ENCODE peak calls at places on chromosome 14, in six cellular contexts. B, R, H, Z, V and S are unnamed samples.

GRCh38 chr14:79730911-79731310 is 480.4 kb downstream of the DIO2 start:
- DNase-seq in B (no peak), R (no peak), H (no peak), Z (no peak), V (no peak), S (no peak)

GRCh38 chr14:50312734-50313054 is 570 bp downstream of the DMAC2L start:
- DNase-seq in B (peak; percentile 46), R (peak; percentile 29), H (no peak), Z (no peak), V (no peak), S (no peak)

GRCh38 chr14:83632375-83632774 is 1897.6 kb upstream of the FLRT2 start:
- DNase-seq in B (no peak), R (no peak), H (no peak), Z (no peak), V (no peak), S (no peak)

GRCh38 chr14:81455344-81455743 is 55.2 kb upstream of the STON2 start:
- DNase-seq in B (no peak), R (no peak), H (no peak), Z (no peak), V (no peak), S (no peak)

GRCh38 chr14:54804720-54805060 is 97.9 kb downstream of the GCH1 start:
- DNase-seq in B (no peak), R (no peak), H (no peak), Z (no peak), V (no peak), S (no peak)

GRCh38 chr14:56202256-56202655 is 84.0 kb downstream of the PELI2 start:
- DNase-seq in B (no peak), R (no peak), H (no peak), Z (peak; percentile 19), V (no peak), S (no peak)

GRCh38 chr14:54480830-54481562 is 7.8 kb downstream of the GMFB start:
- DNase-seq in B (no peak), R (no peak), H (peak; percentile 25), Z (no peak), V (no peak), S (no peak)

GRCh38 chr14:89425931-89426330 is 8.9 kb upstream of the FOXN3 start:
- DNase-seq in B (no peak), R (no peak), H (peak; percentile 64), Z (peak; percentile 63), V (peak; percentile 34), S (no peak)

GRCh38 chr14:28242895-28243294 is 523.7 kb upstream of the FOXG1 start:
- DNase-seq in B (no peak), R (no peak), H (no peak), Z (no peak), V (no peak), S (no peak)

GRCh38 chr14:72513994-72514659 is 379.8 kb downstream of the DPF3 start:
- DNase-seq in B (no peak), R (no peak), H (peak; percentile 40), Z (no peak), V (no peak), S (peak; percentile 70)